ENCODE peak calls at places on chromosomes 13 and 19, in seven cellular contexts. G is endodermal cell, F is nephron progenitor cell, Q is heart left ventricle, P is smooth muscle cell of the brain vasculature, D is right lobe of liver, W is posterior vena cava. T is an unnamed sample.

GRCh38 chr13:98541701-98542203 is 35.2 kb downstream of the STK24 start:
- DNase-seq in G (no peak), F (no peak), Q (no peak), P (no peak), D (no peak), W (no peak), T (no peak)

GRCh38 chr19:29524201-29524911 is 1.4 kb upstream of the VSTM2B start:
- DNase-seq in G (peak), F (peak), Q (no peak), P (no peak), D (no peak), W (peak), T (no peak)

GRCh38 chr13:81658598-81659370 is 1317.9 kb upstream of the SPRY2 start:
- DNase-seq in G (no peak), F (no peak), Q (no peak), P (no peak), D (no peak), W (no peak), T (no peak)

GRCh38 chr19:7355871-7356270 is 7.1 kb downstream of the ARHGEF18 start:
- DNase-seq in G (no peak), F (no peak), Q (no peak), P (no peak), D (no peak), W (peak), T (no peak)

GRCh38 chr13:66618702-66619101 is 611.4 kb downstream of the PCDH9 start:
- DNase-seq in G (no peak), F (no peak), Q (no peak), P (peak), D (no peak), W (no peak), T (peak)

GRCh38 chr13:107554355-107554905 is 660.9 kb downstream of the LIG4 start:
- DNase-seq in G (no peak), F (no peak), Q (no peak), P (no peak), D (no peak), W (no peak), T (no peak)

GRCh38 chr19:956747-957451 is 27.2 kb upstream of the WDR18 start:
- DNase-seq in G (peak), F (no peak), Q (no peak), P (no peak), D (no peak), W (no peak), T (no peak)

GRCh38 chr19:48656840-48657474 is 11.0 kb upstream of the CA11 start:
- DNase-seq in G (peak), F (no peak), Q (no peak), P (no peak), D (no peak), W (no peak), T (peak)

GRCh38 chr13:40639226-40639681 is 27.2 kb downstream of the FOXO1 start:
- DNase-seq in G (no peak), F (no peak), Q (peak), P (no peak), D (no peak), W (no peak), T (no peak)

GRCh38 chr19:39729594-39729993 is 8.2 kb downstream of the CLC start:
- DNase-seq in G (no peak), F (no peak), Q (no peak), P (no peak), D (no peak), W (no peak), T (no peak)

GRCh38 chr13:87952377-87952776 is 281.2 kb downstream of the SLITRK5 start:
- DNase-seq in G (no peak), F (no peak), Q (no peak), P (no peak), D (no peak), W (no peak), T (no peak)

GRCh38 chr19:10113592-10113963 is 2.1 kb downstream of the P2RY11 start:
- DNase-seq in G (no peak), F (no peak), Q (no peak), P (no peak), D (no peak), W (no peak), T (no peak)

GRCh38 chr13:100751826-100752225 is 77.2 kb upstream of the TMTC4 start:
- DNase-seq in G (no peak), F (no peak), Q (no peak), P (no peak), D (no peak), W (no peak), T (peak)

GRCh38 chr13:36353001-36353400 is 6.8 kb upstream of the SPART start:
- DNase-seq in G (no peak), F (no peak), Q (no peak), P (no peak), D (no peak), W (no peak), T (no peak)

GRCh38 chr19:13029893-13030292 is 34.6 kb downstream of the NFIX start:
- DNase-seq in G (peak), F (no peak), Q (no peak), P (no peak), D (no peak), W (no peak), T (peak)

GRCh38 chr13:24063281-24063851 is 97.2 kb upstream of the SPATA13 start:
- DNase-seq in G (peak), F (no peak), Q (peak), P (no peak), D (no peak), W (no peak), T (no peak)

GRCh38 chr19:18494267-18494607 is 27.6 kb downstream of the ELL start:
- DNase-seq in G (no peak), F (no peak), Q (no peak), P (no peak), D (no peak), W (no peak), T (no peak)

GRCh38 chr19:41939861-41940442 is 11.7 kb upstream of the ERFL start:
- DNase-seq in G (peak), F (peak), Q (no peak), P (no peak), D (no peak), W (no peak), T (peak)

GRCh38 chr13:76886005-76886291 is 257 bp downstream of the KCTD12 start:
- DNase-seq in G (no peak), F (no peak), Q (no peak), P (no peak), D (no peak), W (no peak), T (no peak)

GRCh38 chr13:22883262-22883840 is 297.4 kb upstream of the SGCG start:
- DNase-seq in G (no peak), F (no peak), Q (no peak), P (no peak), D (no peak), W (no peak), T (no peak)

GRCh38 chr19:16889429-16889882 is 657 bp downstream of the F2RL3 start:
- DNase-seq in G (no peak), F (no peak), Q (peak), P (no peak), D (no peak), W (no peak), T (no peak)